ENCODE peak calls at places on chromosomes 7 and 10, in nine cellular contexts. Q is HCT116, H is colonic mucosa, N is astrocyte, O is heart left ventricle, D is left ventricle myocardium inferior, R is NB4, I is ovary, L is GM12865. C is an unnamed sample.

GRCh38 chr10:34427911-34428216 is 387.2 kb downstream of the PARD3 start:
- DNase-seq in Q (no peak), L (no peak), N (no peak), H (no peak), I (no peak), D (no peak), O (no peak), R (no peak), C (no peak)

GRCh38 chr10:49309691-49310371 is 10.9 kb downstream of the C10orf71 start:
- DNase-seq in O (no peak), H (no peak), Q (no peak), N (no peak), R (peak), D (no peak), I (no peak), L (peak), C (no peak)

GRCh38 chr7:37150856-37151255 is 297.8 kb downstream of the ELMO1 start:
- DNase-seq in R (no peak), N (no peak), Q (no peak), D (no peak), L (no peak), H (no peak), I (no peak), O (no peak), C (no peak)

GRCh38 chr7:158924956-158925355 is 68.6 kb downstream of the DYNC2I1 start:
- DNase-seq in L (no peak), H (no peak), N (peak), Q (no peak), R (no peak), D (no peak), O (no peak), I (no peak), C (peak)

GRCh38 chr7:25786958-25787730 is 364.9 kb upstream of the NFE2L3 start:
- DNase-seq in L (no peak), N (no peak), H (no peak), Q (no peak), D (no peak), I (no peak), R (no peak), O (no peak), C (no peak)

GRCh38 chr10:14567421-14567820 is 207.3 kb downstream of the FAM107B start:
- DNase-seq in Q (no peak), D (no peak), N (no peak), H (no peak), O (no peak), I (no peak), L (no peak), R (no peak), C (no peak)

GRCh38 chr10:73923935-73924598 is 13.1 kb downstream of the PLAU start:
- DNase-seq in D (no peak), I (no peak), N (no peak), H (no peak), R (no peak), Q (no peak), O (no peak), L (no peak), C (no peak)

GRCh38 chr7:152619027-152619739 is 56.8 kb downstream of the XRCC2 start:
- DNase-seq in L (no peak), R (no peak), I (no peak), O (no peak), Q (no peak), N (no peak), H (no peak), D (no peak), C (no peak)

GRCh38 chr7:132930881-132931280 is 151.0 kb downstream of the CHCHD3 start:
- DNase-seq in D (no peak), L (peak), Q (no peak), N (no peak), R (peak), H (no peak), I (no peak), O (no peak), C (peak)

GRCh38 chr7:21365866-21366624 is 61.8 kb upstream of the SP4 start:
- DNase-seq in I (no peak), D (no peak), L (no peak), N (peak), Q (peak), O (no peak), R (peak), H (peak), C (peak)

GRCh38 chr10:9869185-9869584 is 1148.5 kb upstream of the CELF2 start:
- DNase-seq in R (peak), N (no peak), H (no peak), L (no peak), I (no peak), D (no peak), O (no peak), Q (no peak), C (no peak)

GRCh38 chr10:29553732-29554260 is 81.0 kb downstream of the SVIL start:
- DNase-seq in Q (no peak), D (no peak), H (no peak), I (no peak), O (no peak), N (no peak), L (no peak), R (no peak), C (no peak)

GRCh38 chr7:152093717-152094116 is 68.2 kb downstream of the GALNT11 start:
- DNase-seq in R (no peak), N (no peak), O (no peak), L (no peak), Q (no peak), D (no peak), H (no peak), I (no peak), C (no peak)

GRCh38 chr7:66047426-66047825 is 28.2 kb upstream of the ASL start:
- DNase-seq in I (no peak), N (peak), D (no peak), Q (peak), H (no peak), L (no peak), O (no peak), R (no peak), C (peak)

GRCh38 chr10:22325272-22325947 is 4.5 kb downstream of the BMI1 start:
- DNase-seq in D (peak), H (peak), Q (no peak), L (peak), I (peak), N (peak), O (peak), R (peak), C (peak)

GRCh38 chr7:44215531-44215930 is 14.8 kb downstream of the YKT6 start:
- DNase-seq in H (no peak), R (no peak), L (no peak), Q (no peak), D (no peak), I (no peak), O (peak), N (no peak), C (no peak)

GRCh38 chr10:49615721-49616120 is 1.9 kb downstream of the CHAT start:
- DNase-seq in Q (no peak), H (no peak), I (no peak), N (no peak), L (no peak), O (no peak), R (no peak), D (no peak), C (no peak)

GRCh38 chr7:17680026-17680425 is 260.3 kb downstream of the SNX13 start:
- DNase-seq in L (peak), Q (no peak), H (peak), D (no peak), N (peak), I (no peak), R (no peak), O (no peak), C (peak)

GRCh38 chr10:13219685-13220670 is 14.2 kb downstream of the UCMA start:
- DNase-seq in I (no peak), L (peak), Q (peak), N (peak), O (no peak), D (no peak), H (peak), R (peak), C (peak)

GRCh38 chr7:28354601-28355062 is 57.7 kb upstream of the CREB5 start:
- DNase-seq in R (no peak), Q (no peak), O (no peak), D (no peak), H (no peak), I (no peak), L (no peak), N (peak), C (peak)

GRCh38 chr10:121739114-121739513 is 140.9 kb upstream of the FGFR2 start:
- DNase-seq in Q (no peak), O (no peak), H (no peak), R (no peak), D (no peak), N (no peak), I (no peak), L (no peak), C (no peak)

GRCh38 chr10:18723801-18724200 is 64.6 kb downstream of the ARL5B start:
- DNase-seq in D (no peak), R (no peak), H (no peak), Q (no peak), L (no peak), O (no peak), I (no peak), N (no peak), C (no peak)

GRCh38 chr10:113499066-113499465 is 53.8 kb upstream of the HABP2 start:
- DNase-seq in O (no peak), N (no peak), Q (no peak), H (no peak), L (no peak), I (no peak), D (no peak), R (peak), C (peak)

GRCh38 chr7:83469076-83469475 is 179.9 kb downstream of the SEMA3E start:
- DNase-seq in L (no peak), Q (no peak), O (no peak), R (no peak), N (peak), D (no peak), H (no peak), I (no peak), C (no peak)

GRCh38 chr7:7564323-7564780 is 2.3 kb upstream of the MIOS start:
- DNase-seq in L (no peak), Q (peak), H (no peak), N (peak), I (no peak), O (no peak), D (no peak), R (peak), C (peak)

GRCh38 chr7:40194743-40195142 is 59.9 kb downstream of the SUGCT start:
- DNase-seq in N (peak), D (no peak), I (no peak), O (no peak), H (no peak), Q (no peak), L (no peak), R (no peak), C (peak)
- H3K4me3 ChIP-seq in N (no peak), D (no peak), I (no peak), O (no peak), H (no peak), Q (no peak), L (no peak), R (no peak), C (no peak)

GRCh38 chr10:132188331-132188730 is 1.6 kb downstream of the DPYSL4 start:
- DNase-seq in O (peak), N (no peak), D (no peak), R (no peak), I (no peak), H (no peak), L (no peak), Q (no peak), C (no peak)

GRCh38 chr10:132185601-132186487 is 904 bp upstream of the DPYSL4 start:
- DNase-seq in Q (peak), R (no peak), H (peak), N (no peak), O (peak), I (no peak), L (no peak), D (peak), C (peak)

GRCh38 chr10:132184816-132185593 is 1.7 kb upstream of the DPYSL4 start:
- DNase-seq in D (no peak), H (no peak), N (no peak), I (no peak), O (peak), L (no peak), R (no peak), Q (no peak), C (no peak)

GRCh38 chr10:132187421-132188138 is 832 bp downstream of the DPYSL4 start:
- DNase-seq in N (no peak), L (no peak), I (no peak), Q (no peak), D (no peak), O (peak), R (no peak), H (no peak), C (no peak)

GRCh38 chr10:132186488-132187413 is at the start of gene DPYSL4:
- DNase-seq in D (no peak), I (no peak), R (no peak), H (no peak), N (no peak), Q (no peak), O (peak), L (no peak), C (no peak)
- TF ChIP-seq CTCF in D (no peak), I (no peak), R (no peak), H (no peak), N (no peak), Q (no peak), O (no peak), L (no peak), C (no peak)

GRCh38 chr7:82183633-82184032 is 259.9 kb downstream of the CACNA2D1 start:
- DNase-seq in R (peak), N (peak), O (no peak), D (no peak), I (no peak), H (no peak), L (no peak), Q (no peak), C (peak)

GRCh38 chr7:82188636-82189035 is 254.9 kb downstream of the CACNA2D1 start:
- DNase-seq in I (no peak), D (no peak), N (no peak), R (no peak), H (no peak), Q (no peak), L (no peak), O (no peak), C (no peak)

DNA sequence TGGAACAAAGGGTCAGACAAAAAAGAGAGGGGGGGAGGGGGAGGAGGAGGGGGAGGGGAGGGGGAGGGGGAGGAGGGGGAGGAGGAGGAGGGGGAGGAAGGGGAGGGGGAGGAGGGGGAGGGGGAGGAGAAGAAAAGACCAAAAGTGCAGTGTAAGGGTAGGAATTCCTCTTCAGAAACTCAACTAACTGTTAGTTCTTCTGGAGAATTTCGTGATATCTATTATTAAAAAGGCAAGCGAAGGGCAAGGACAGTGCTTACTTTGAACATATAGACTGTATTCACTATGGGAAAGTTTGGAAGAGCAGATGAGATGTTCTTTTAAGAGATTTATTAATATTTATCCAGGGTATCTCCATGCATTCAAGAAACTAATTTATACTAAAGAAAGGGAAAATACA is 258.1 kb downstream of the CACNA2D1 start:
- DNase-seq in O (no peak), D (no peak), L (no peak), R (no peak), I (no peak), N (no peak), Q (no peak), H (no peak), C (peak)
- H3K4me3 ChIP-seq in O (no peak), D (no peak), L (no peak), R (no peak), I (no peak), N (no peak), Q (no peak), H (no peak), C (no peak)

GRCh38 chr10:101644002-101644401 is 51.0 kb downstream of the FBXW4 start:
- DNase-seq in R (no peak), I (no peak), O (no peak), Q (no peak), N (no peak), D (no peak), H (no peak), L (no peak), C (no peak)

GRCh38 chr10:101643546-101643945 is 51.4 kb downstream of the FBXW4 start:
- DNase-seq in N (no peak), O (no peak), H (no peak), I (no peak), L (no peak), R (no peak), D (no peak), Q (no peak), C (no peak)

DNA sequence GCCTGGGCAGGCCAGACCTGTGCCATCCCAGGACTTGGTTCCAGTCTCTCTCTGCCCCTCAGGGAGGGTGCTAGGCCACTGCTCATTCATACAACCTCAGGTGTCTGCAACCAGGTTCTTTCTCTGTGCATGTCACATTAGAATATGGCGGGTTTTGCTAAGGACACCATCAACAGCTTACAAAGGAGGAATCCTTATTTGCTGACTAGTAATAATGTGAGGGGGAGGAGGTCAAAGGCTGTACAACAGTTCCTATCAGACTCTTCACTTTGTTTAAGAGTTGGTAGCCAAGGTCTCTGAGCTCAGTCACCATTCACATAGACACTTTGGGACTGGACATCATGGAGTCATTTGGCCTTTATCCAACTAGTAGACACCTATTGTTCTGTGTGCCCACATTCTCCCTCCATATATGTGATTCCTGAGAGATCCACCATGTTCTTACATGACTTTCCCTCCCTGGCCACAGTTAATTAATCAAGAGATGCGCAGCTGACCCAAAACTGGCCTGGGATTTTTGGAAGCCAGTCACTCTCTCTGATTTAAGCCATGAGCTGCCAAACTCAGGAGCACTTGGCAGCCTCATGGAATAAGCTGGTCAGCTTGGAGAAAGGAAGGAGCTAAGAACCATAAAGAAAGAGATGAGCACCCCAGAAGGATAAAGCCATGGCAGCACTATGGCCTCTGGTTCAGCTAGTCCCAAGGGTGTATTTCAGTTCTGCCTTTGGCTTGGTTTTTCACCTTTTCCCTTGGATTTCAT is 51.2 kb downstream of the DPCD start:
- DNase-seq in O (no peak), L (no peak), D (no peak), I (no peak), H (no peak), N (no peak), Q (no peak), R (no peak), C (no peak)
- TF ChIP-seq CTCF in O (no peak), L (no peak), D (no peak), I (no peak), H (no peak), N (no peak), Q (no peak), R (no peak), C (no peak)

DNA sequence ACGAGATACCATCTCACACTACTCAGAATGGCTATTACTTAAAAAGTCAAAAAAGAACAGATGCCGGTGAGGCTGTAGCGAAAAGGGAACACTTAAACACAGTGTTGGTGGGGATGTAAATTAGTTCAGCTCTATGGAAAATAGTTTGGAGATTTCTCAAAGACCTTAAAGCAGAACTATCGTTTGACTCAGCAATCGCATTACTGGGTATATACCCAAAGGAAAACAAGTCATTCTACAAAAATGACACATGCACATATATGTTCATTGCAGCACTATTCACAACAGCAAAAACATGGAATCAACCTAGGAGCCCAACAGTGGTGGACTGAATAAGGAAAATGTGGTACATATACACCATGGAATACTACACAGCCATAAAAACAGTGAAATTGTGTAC is 56.9 kb downstream of the SAMD9 start:
- DNase-seq in N (no peak), D (no peak), R (no peak), Q (no peak), L (no peak), O (no peak), H (no peak), I (no peak), C (no peak)
- H3K4me3 ChIP-seq in N (no peak), D (no peak), R (no peak), Q (no peak), L (no peak), O (no peak), H (no peak), I (no peak), C (no peak)

GRCh38 chr7:142301923-142302550 is 44.2 kb upstream of the PRSS58 start:
- DNase-seq in Q (peak), O (no peak), D (no peak), H (no peak), L (peak), R (peak), N (no peak), I (no peak), C (peak)

GRCh38 chr7:142301299-142301698 is 43.4 kb upstream of the PRSS58 start:
- DNase-seq in Q (no peak), I (no peak), N (no peak), L (no peak), O (no peak), R (peak), H (no peak), D (no peak), C (no peak)

GRCh38 chr7:142307246-142307900 is 49.5 kb upstream of the PRSS58 start:
- DNase-seq in L (no peak), I (no peak), Q (no peak), H (no peak), R (no peak), D (no peak), N (no peak), O (no peak), C (no peak)

GRCh38 chr7:142300689-142301088 is 42.8 kb upstream of the PRSS58 start:
- DNase-seq in Q (peak), I (no peak), O (no peak), N (no peak), H (no peak), L (peak), D (no peak), R (peak), C (no peak)

DNA sequence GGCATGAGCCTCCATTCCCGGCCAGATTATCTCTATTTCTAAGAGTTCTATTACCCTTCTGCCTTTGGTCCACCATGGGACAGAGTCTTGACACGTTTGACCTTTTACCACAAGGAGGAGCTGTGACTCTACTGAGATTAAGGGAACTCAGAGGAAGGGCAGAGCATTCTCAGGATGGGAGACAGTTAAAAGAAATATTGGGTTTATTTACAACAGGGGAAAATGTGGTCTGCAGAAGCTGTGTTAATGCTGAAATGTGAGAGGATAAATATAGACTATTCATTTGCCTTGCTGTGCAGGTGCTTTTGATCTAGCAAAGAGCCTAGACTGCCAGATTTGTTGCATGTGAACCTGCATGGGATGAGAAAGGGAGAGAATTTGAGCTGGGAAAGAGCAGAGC is 45.8 kb upstream of the PRSS58 start:
- DNase-seq in L (peak), H (no peak), R (peak), D (no peak), Q (peak), N (no peak), I (no peak), O (no peak), C (no peak)
- TF ChIP-seq CTCF in L (peak), H (no peak), R (peak), D (peak), Q (peak), N (no peak), I (no peak), O (no peak), C (peak)

GRCh38 chr10:120428754-120429153 is 28.3 kb upstream of the PLPP4 start:
- DNase-seq in H (no peak), R (no peak), N (peak), I (no peak), Q (no peak), L (no peak), O (no peak), D (no peak), C (no peak)
- H3K4me3 ChIP-seq in H (no peak), R (no peak), N (no peak), I (no peak), Q (no peak), L (no peak), O (no peak), D (no peak), C (no peak)

GRCh38 chr10:75400163-75400768 is 1.3 kb downstream of the ZNF503 start:
- DNase-seq in N (no peak), D (no peak), Q (no peak), I (peak), H (no peak), R (no peak), L (no peak), O (no peak), C (peak)

GRCh38 chr10:75402486-75403143 is 1.1 kb upstream of the ZNF503 start:
- DNase-seq in O (no peak), D (peak), N (no peak), H (peak), L (no peak), Q (no peak), R (peak), I (peak), C (no peak)

GRCh38 chr10:75400769-75401568 is 595 bp downstream of the ZNF503 start:
- DNase-seq in I (peak), H (peak), O (peak), N (no peak), Q (no peak), R (peak), D (peak), L (peak), C (no peak)

GRCh38 chr10:75403144-75404022 is 1.8 kb upstream of the ZNF503 start:
- DNase-seq in I (peak), O (no peak), L (no peak), Q (no peak), N (no peak), H (peak), D (peak), R (peak), C (no peak)

GRCh38 chr10:75401569-75402485 is at the start of gene ZNF503:
- DNase-seq in I (peak), D (peak), L (peak), O (peak), R (peak), H (peak), N (peak), Q (peak), C (peak)
- TF ChIP-seq CTCF in I (peak), D (peak), L (no peak), O (no peak), R (no peak), H (no peak), N (no peak), Q (no peak), C (peak)